ENCODE peak calls at places on chromosomes 3 and 15, in eight cellular contexts. H, B, P, E, I, X, K and Z are unnamed samples.

GRCh38 chr3:147797095-147797494 is 387.9 kb downstream of the ZIC1 start:
- DNase-seq in B (no peak), E (no peak), X (no peak), P (no peak), H (no peak), K (no peak), I (no peak), Z (no peak)

GRCh38 chr15:48001393-48002059 is 119.3 kb upstream of the SLC24A5 start:
- DNase-seq in I (no peak), E (no peak), H (no peak), P (no peak), X (no peak), B (peak; percentile 16), K (no peak), Z (no peak)

GRCh38 chr3:11570789-11571495 is 72.8 kb downstream of the VGLL4 start:
- DNase-seq in I (no peak), B (no peak), X (no peak), E (no peak), P (peak; percentile 73), H (no peak), K (no peak), Z (no peak)

GRCh38 chr15:89496155-89497098 is at the start of gene RHCG:
- DNase-seq in P (peak; percentile 60), B (no peak), I (peak; percentile 84), X (peak; percentile 11), E (peak; percentile 36), K (peak; percentile 13), H (peak; percentile 83), Z (no peak)

GRCh38 chr15:90402806-90403205 is 14.8 kb downstream of the IQGAP1 start:
- DNase-seq in B (no peak), I (no peak), P (no peak), X (no peak), K (no peak), H (no peak), E (no peak), Z (no peak)

GRCh38 chr15:101813803-101814534 is 2.0 kb downstream of the OR4F15 start:
- DNase-seq in P (no peak), H (no peak), K (no peak), E (no peak), X (no peak), I (no peak), B (no peak), Z (no peak)

GRCh38 chr3:186097663-186098451 is 11.0 kb downstream of the ETV5 start:
- DNase-seq in E (peak; percentile 86), H (peak; percentile 84), P (peak; percentile 26), K (no peak), I (peak; percentile 80), X (no peak), B (no peak), Z (no peak)

GRCh38 chr15:70142322-70143191 is 44.8 kb upstream of the TLE3 start:
- DNase-seq in P (no peak), B (peak; percentile 31), H (no peak), X (peak; percentile 66), I (no peak), K (peak; percentile 31), E (no peak), Z (no peak)

GRCh38 chr3:58206406-58207011 is 4.3 kb downstream of the DNASE1L3 start:
- DNase-seq in I (no peak), P (no peak), K (no peak), B (peak; percentile 41), E (no peak), H (no peak), X (peak; percentile 55), Z (no peak)